ENCODE peak calls at places on chromosomes 4 and X, in seven cellular contexts. O is GM03348, K is fibroblast of mammary gland, G is hypothalamus, F is Ammon's horn, L is Calu3, A is NCI-H146. W is an unnamed sample.

GRCh38 chr4:154506253-154506652 is 14.7 kb upstream of the DCHS2 start:
- DNase-seq in O (peak; percentile 41), K (peak; percentile 53), G (no peak), F (peak; percentile 58), L (peak; percentile 8), A (peak; percentile 3), W (no peak)

GRCh38 chrX:29490606-29491005 is 724.8 kb upstream of the MAGEB2 start:
- DNase-seq in O (no peak), K (no peak), G (no peak), F (no peak), L (no peak), A (no peak), W (no peak)

GRCh38 chrX:149849787-149850186 is 31.2 kb upstream of the MAGEA8 start:
- DNase-seq in O (no peak), K (no peak), G (no peak), F (no peak), L (no peak), A (no peak), W (no peak)

GRCh38 chr4:161546902-161547301 is 616.9 kb downstream of the FSTL5 start:
- DNase-seq in O (no peak), K (peak; percentile 9), G (no peak), F (no peak), L (no peak), A (no peak), W (no peak)

GRCh38 chrX:48083706-48084105 is 12.3 kb upstream of the ZNF630 start:
- DNase-seq in O (no peak), K (no peak), G (no peak), F (no peak), L (no peak), A (peak; percentile 39), W (no peak)

GRCh38 chrX:77640702-77641101 is 145.3 kb downstream of the ATRX start:
- DNase-seq in O (no peak), K (no peak), G (no peak), F (no peak), L (no peak), A (no peak), W (no peak)

GRCh38 chr4:79623125-79623905 is 215.3 kb upstream of the GK2 start:
- DNase-seq in O (peak; percentile 5), K (no peak), G (no peak), F (peak; percentile 22), L (no peak), A (no peak), W (no peak)

GRCh38 chr4:6142935-6143602 is 57.3 kb downstream of the JAKMIP1 start:
- DNase-seq in O (no peak), K (no peak), G (no peak), F (peak; percentile 36), L (no peak), A (no peak), W (no peak)

GRCh38 chr4:155911905-155912304 is 8.4 kb downstream of the TDO2 start:
- DNase-seq in O (no peak), K (no peak), G (no peak), F (no peak), L (no peak), A (no peak), W (no peak)

GRCh38 chrX:74119016-74119910 is 184.7 kb upstream of the ZCCHC13 start:
- DNase-seq in O (peak; percentile 46), K (peak; percentile 64), G (no peak), F (no peak), L (peak; percentile 17), A (no peak), W (no peak)

GRCh38 chr4:140851804-140852203 is 95.6 kb upstream of the TBC1D9 start:
- DNase-seq in O (no peak), K (no peak), G (no peak), F (no peak), L (no peak), A (no peak), W (no peak)

GRCh38 chr4:110348711-110349383 is 127.1 kb upstream of the ENPEP start:
- DNase-seq in O (no peak), K (no peak), G (no peak), F (no peak), L (no peak), A (no peak), W (no peak)

GRCh38 chr4:186669159-186669720 is 54.4 kb downstream of the FAT1 start:
- DNase-seq in O (peak; percentile 68), K (peak; percentile 72), G (no peak), F (peak; percentile 54), L (no peak), A (no peak), W (no peak)

GRCh38 chr4:54685810-54686209 is 28.1 kb downstream of the KIT start:
- DNase-seq in O (no peak), K (no peak), G (no peak), F (no peak), L (no peak), A (no peak), W (no peak)

GRCh38 chr4:173242466-173243250 is 74.0 kb downstream of the GALNT7 start:
- DNase-seq in O (no peak), K (peak; percentile 19), G (no peak), F (no peak), L (no peak), A (no peak), W (no peak)

GRCh38 chr4:82431026-82431745 is 796 bp downstream of the ENOPH1 start:
- DNase-seq in O (peak; percentile 45), K (no peak), G (no peak), F (no peak), L (peak; percentile 39), A (peak; percentile 78), W (no peak)

GRCh38 chr4:24330198-24330972 is 254.0 kb downstream of the DHX15 start:
- DNase-seq in O (no peak), K (peak; percentile 38), G (no peak), F (no peak), L (no peak), A (no peak), W (no peak)